ENCODE peak calls at places on chromosomes 16 and 17, in six cellular contexts. Y is neural progenitor cell, E is fibroblast of lung, B is suprapubic skin, O is thoracic aorta, F is body of pancreas. C is an unnamed sample. For H3K4me1, the result is how much of the 10 kb centered on the place peaks cover.

GRCh38 chr16:8565498-8565897 is 24.8 kb downstream of the TMEM114 start:
- DNase-seq in F (no peak), Y (peak), B (no peak), E (no peak), O (no peak), C (no peak)

GRCh38 chr16:12186774-12187335 is 210.3 kb downstream of the SNX29 start:
- DNase-seq in O (no peak), B (no peak), Y (no peak), E (no peak), F (no peak), C (no peak)

GRCh38 chr16:84826558-84826941 is 6.8 kb downstream of the CRISPLD2 start:
- DNase-seq in O (no peak), E (no peak), F (no peak), B (no peak), Y (no peak), C (no peak)

GRCh38 chr17:48251950-48252349 is 144.4 kb downstream of the SNX11 start:
- DNase-seq in O (no peak), Y (no peak), B (no peak), F (no peak), E (no peak), C (no peak)

GRCh38 chr16:83356266-83356665 is 451.5 kb upstream of the HSBP1 start:
- DNase-seq in Y (peak), F (no peak), B (no peak), E (peak), O (no peak), C (no peak)

GRCh38 chr16:10039220-10040096 is 142.8 kb downstream of the GRIN2A start:
- DNase-seq in Y (peak), B (no peak), O (no peak), E (peak), F (no peak), C (no peak)

GRCh38 chr17:9924735-9925191 is 19.7 kb upstream of the RCVRN start:
- DNase-seq in B (no peak), Y (peak), E (peak), O (no peak), F (no peak), C (no peak)

GRCh38 chr16:84703671-84704070 is 3.9 kb downstream of the USP10 start:
- DNase-seq in F (no peak), B (no peak), Y (peak), O (no peak), E (peak), C (no peak)

GRCh38 chr16:9533042-9533441 is 441.6 kb downstream of the HAPSTR1 start:
- DNase-seq in Y (no peak), B (no peak), F (no peak), O (no peak), E (no peak), C (no peak)

DNA sequence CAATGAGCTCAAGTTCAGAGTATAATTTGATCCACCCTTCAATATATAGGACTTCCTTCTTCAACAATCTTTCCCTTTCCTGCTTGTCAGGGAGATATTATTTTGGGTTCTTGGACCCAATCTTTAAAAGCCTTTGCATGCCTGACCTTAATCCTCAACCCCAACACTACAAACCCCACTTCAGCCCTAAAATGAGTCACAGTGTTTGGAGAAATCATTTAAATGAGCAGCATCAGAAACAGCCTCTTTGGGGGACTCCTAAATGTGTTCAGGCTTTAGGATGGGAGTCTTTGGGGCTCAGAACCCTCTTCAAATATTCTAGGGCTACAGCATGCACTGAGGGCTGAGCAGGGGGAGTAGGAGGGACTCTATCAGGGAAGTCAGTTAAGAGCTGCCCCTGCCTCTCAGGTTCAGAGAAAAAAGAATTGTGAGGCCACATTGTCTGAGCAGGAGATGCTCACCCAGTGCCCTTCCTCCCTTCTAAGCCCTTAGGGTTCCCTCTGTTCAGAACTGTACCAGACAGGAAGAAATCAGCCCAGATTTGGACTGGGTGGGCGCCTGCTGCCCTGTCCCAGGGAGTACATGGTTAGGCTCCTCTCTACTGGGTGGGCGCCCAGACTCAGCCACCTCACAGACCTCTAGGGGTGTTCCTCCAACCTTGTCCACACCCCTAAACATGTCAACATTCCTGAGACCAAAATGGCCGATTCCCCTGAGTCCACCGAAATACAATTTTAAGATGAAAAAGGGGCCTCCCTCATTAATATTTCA is 5.0 kb downstream of the NEUROD2 start:
- DNase-seq in Y (no peak), E (no peak), B (no peak), F (no peak), O (no peak), C (no peak)
- H3K4me1 ChIP-seq in Y (under half), E (under half), B (half or more), F (half or more), O (under half), C (under half)

DNA sequence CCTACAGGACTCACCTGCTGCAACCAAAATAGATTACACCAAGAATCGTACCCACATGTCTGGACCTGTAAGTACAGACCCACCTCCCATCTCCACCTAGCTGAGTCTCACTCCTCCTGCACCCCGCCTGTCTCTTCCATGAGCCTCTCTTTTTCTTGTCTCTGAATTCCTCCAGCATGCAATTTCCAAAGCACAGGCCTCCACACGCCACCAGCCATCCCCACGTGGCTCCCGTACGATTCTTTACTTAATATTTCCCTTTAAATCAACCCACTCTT is 1.2 kb downstream of the RPH3AL start:
- DNase-seq in B (no peak), Y (no peak), O (no peak), F (no peak), E (no peak), C (no peak)
- H3K27ac ChIP-seq in B (peak), Y (no peak), O (no peak), F (peak), E (no peak), C (no peak)

GRCh38 chr16:49336581-49336980 is 37.0 kb upstream of the C16orf78 start:
- DNase-seq in E (no peak), F (no peak), O (no peak), B (peak), Y (no peak), C (no peak)
- H3K4me1 ChIP-seq in E (under half), F (under half), O (under half), B (under half), Y (under half), C (under half)

DNA sequence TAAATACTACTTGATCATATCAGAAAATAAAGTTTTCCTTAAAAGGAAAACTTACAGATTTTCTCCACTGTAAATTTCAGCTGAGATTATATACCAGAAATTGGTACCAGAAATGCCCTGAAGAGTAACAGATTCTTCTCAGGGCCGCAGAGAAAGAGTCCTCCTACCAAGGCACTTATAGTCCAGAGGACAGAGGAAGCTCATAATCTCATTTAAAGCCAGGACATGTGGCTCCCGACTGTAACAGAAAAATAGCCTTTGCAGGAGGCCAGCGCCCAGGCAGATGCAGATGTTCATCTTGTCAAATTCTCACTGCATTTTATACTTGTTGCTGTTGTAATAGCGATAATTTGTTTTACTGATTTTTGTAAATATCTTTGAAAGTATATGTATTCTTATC is 43.7 kb downstream of the TNRC6C start:
- DNase-seq in E (no peak), Y (no peak), F (no peak), B (no peak), O (no peak), C (no peak)
- H3K27ac ChIP-seq in E (no peak), Y (no peak), F (no peak), B (no peak), O (no peak), C (no peak)

DNA sequence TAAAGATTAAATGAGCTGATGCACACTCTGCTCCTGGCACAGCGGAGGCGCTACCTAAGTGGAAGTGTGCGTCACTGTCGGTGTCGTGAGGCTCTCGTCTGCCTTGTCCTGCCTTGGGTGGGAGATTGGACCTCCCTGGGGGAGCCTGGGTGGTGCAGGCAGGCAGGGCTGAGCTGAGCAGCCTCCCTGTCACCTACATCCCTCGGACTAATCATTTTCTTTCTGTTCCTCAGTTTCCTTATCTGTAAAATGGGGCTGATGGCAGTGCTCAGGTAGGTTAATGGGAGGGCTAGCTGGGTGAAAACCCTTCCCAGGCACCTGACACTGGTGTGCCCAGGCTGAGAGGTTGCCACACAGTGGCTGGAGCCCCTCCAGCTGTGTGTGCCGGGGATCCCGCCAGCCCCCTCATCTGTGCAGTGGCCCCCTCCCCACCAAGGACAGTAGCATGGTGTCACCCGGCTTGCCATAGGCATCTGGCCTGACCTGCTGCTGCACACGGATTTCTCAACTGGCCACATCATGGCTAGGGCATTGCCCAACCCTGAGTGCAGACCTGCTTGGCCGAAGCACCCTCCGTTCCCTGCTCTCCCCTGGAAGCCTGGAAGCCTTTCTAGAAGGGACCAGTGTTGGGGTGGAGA is 4.3 kb downstream of the ADCY7 start:
- DNase-seq in B (no peak), E (no peak), F (no peak), O (no peak), Y (no peak), C (peak)
- H3K4me1 ChIP-seq in B (under half), E (under half), F (under half), O (under half), Y (under half), C (under half)

C was measured in tibial artery.